ENCODE peak calls at places on chromosomes 6 and 20, in ten cellular contexts. A is cardiac muscle cell; M is sigmoid colon; G is astrocyte; F is left ventricle myocardium inferior; V is CD4-positive, CD25-positive, alpha-beta regulatory T cell; J is right cardiac atrium; Z is osteoblast; R is body of pancreas; Q is psoas muscle. U is an unnamed sample.

GRCh38 chr20:4626228-4626627 is 95.5 kb upstream of the PRND start:
- DNase-seq in R (no peak), Q (no peak), Z (no peak), A (no peak), J (no peak), V (no peak), F (no peak), M (no peak), G (no peak), U (no peak)

GRCh38 chr6:56399672-56400263 is 152.4 kb upstream of the COL21A1 start:
- DNase-seq in Q (no peak), J (no peak), V (no peak), R (peak; percentile 43), Z (no peak), A (no peak), G (no peak), F (no peak), M (no peak), U (no peak)

GRCh38 chr6:10690651-10691445 is 3.6 kb downstream of the C6orf52 start:
- DNase-seq in V (no peak), Q (no peak), F (no peak), Z (no peak), J (no peak), R (no peak), G (no peak), A (peak; percentile 14), M (no peak), U (no peak)

GRCh38 chr6:45916692-45917091 is 99.0 kb downstream of the CLIC5 start:
- DNase-seq in Z (no peak), Q (no peak), A (no peak), F (no peak), G (no peak), R (no peak), M (no peak), J (no peak), V (no peak), U (no peak)

GRCh38 chr6:112571486-112571885 is 224.4 kb downstream of the RFPL4B start:
- DNase-seq in J (peak; percentile 87), R (peak; percentile 10), F (peak; percentile 21), M (peak; percentile 80), G (peak; percentile 84), V (no peak), Z (peak; percentile 75), A (peak; percentile 44), Q (no peak), U (no peak)

GRCh38 chr6:113859349-113860164 is 2.4 kb downstream of the MARCKS start:
- DNase-seq in R (peak; percentile 31), A (peak; percentile 67), M (peak; percentile 74), J (peak; percentile 81), G (peak; percentile 41), Q (peak; percentile 52), V (no peak), Z (peak; percentile 93), F (peak; percentile 38), U (peak; percentile 51)

GRCh38 chr6:6836609-6837406 is 248.3 kb downstream of the LY86 start:
- DNase-seq in F (no peak), G (no peak), Z (no peak), J (no peak), Q (no peak), V (no peak), R (no peak), A (no peak), M (no peak), U (no peak)

GRCh38 chr20:17504326-17504897 is 26.8 kb downstream of the BFSP1 start:
- DNase-seq in G (no peak), Q (no peak), M (peak; percentile 63), A (no peak), J (peak; percentile 66), V (no peak), Z (no peak), F (no peak), R (no peak), U (no peak)

GRCh38 chr6:131931063-131931745 is 20.0 kb downstream of the CCN2 start:
- DNase-seq in F (no peak), Z (peak; percentile 61), Q (no peak), M (no peak), A (peak; percentile 46), J (no peak), V (no peak), G (peak; percentile 29), R (peak; percentile 19), U (no peak)

DNA sequence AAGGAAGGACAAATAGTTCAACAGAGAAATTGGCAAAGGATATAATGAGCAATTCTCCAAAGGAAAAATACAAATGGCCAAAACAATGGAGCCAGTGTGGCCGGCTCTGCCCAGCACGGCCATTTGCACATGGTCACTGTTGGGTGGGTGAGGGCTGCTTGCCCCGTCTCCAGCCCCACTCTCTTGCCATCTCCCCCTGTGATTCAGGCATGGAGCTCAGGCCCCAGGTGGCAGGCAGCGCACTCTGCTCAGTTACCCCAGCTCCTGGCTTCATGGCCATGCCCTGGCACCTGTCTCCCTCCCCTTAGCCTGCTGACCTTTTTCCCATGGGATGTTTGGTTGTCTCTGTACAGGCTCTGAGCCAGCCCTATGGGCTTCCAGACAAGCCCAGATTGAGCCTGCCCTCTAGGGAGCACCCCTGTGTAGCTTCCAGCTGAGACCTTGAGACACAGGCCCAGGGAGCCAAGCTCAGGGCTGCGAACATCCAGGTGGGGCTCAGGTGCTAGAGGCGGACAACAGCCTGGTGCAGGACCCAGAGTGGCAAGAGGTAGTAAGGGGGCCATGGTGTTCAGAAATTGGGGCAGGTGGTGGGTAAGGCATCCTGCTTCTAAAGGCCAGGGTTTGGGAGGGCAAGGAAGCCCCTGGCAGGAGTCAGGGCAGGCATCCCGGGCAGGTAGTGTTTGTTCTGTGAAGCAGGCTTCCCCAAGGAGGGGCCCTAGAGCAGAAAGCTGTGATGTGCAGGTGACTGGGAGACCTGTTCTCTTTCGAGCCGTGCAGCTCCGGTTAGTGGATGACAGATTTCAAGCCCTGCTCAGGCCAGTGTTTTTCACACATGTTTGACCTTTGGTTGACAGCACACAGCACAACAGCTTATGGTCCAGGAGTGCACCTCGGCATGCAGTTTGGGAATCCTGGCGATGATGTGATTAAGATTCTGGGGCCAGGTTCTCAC is 17.7 kb downstream of the SYNJ2 start:
- DNase-seq in M (no peak), V (no peak), G (no peak), F (peak; percentile 13), Q (no peak), A (no peak), J (no peak), Z (no peak), R (peak; percentile 93), U (no peak)
- H3K4me3 ChIP-seq in M (no peak overlapping the region), V (no peak overlapping the region), G (no peak overlapping the region), F (no peak overlapping the region), Q (no peak overlapping the region), A (no peak overlapping the region), J (no peak overlapping the region), Z (no peak overlapping the region), R (no peak overlapping the region), U (no peak overlapping the region)

DNA sequence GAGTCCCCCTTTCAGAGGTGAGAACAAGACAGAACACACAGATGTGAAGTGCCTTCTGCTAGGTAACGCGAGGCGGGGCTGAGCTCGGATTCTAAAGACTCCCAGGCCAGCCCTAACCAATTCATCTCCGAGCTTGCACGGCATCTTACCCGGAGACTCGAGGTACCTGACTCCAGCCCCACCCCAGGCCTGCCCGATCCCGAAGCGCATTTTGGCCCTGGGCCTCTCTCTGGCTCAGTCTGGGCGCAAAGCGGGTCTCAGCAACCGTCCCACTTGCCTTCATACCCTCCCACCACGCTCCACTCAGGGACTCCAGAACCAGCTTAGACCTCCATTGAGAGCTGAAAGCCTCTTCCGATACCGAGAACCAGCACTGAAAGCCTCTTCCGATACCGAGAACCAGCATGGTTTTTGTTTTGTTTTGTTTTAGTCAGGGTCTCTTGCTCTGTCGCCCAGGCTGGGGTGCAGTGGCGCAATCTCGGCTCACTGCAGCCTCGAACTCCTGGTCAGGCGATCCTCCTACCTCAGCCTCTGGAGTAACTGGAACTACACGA is 661 bp upstream of the DYNLRB1 start:
- DNase-seq in G (peak; percentile 42), A (peak; percentile 32), M (peak; percentile 70), J (peak; percentile 63), Z (no peak), F (peak; percentile 30), R (peak; percentile 80), V (peak; percentile 80), Q (peak; percentile 28), U (no peak)
- H3K4me1 ChIP-seq in G (peaks cover 19% of the 10 kb centered on the region), A (peaks cover 5% of the 10 kb centered on the region), M (peaks cover 38% of the 10 kb centered on the region), J (peaks cover 5% of the 10 kb centered on the region), Z (peaks cover 16% of the 10 kb centered on the region), F (peaks cover 78% of the 10 kb centered on the region), R (peaks cover 22% of the 10 kb centered on the region), V (peaks cover 41% of the 10 kb centered on the region), Q (peaks cover 18% of the 10 kb centered on the region), U (peaks cover 10% of the 10 kb centered on the region)

GRCh38 chr6:52554684-52555280 is 22.1 kb downstream of the TRAM2 start:
- DNase-seq in V (no peak), Z (no peak), G (no peak), M (no peak), R (no peak), J (no peak), A (no peak), Q (no peak), F (no peak), U (no peak)

GRCh38 chr6:52553719-52554118 is 23.1 kb downstream of the TRAM2 start:
- DNase-seq in V (no peak), J (no peak), A (no peak), Z (no peak), F (no peak), G (no peak), M (no peak), Q (no peak), R (no peak), U (no peak)

GRCh38 chr6:52557389-52558265 is 19.2 kb downstream of the TRAM2 start:
- DNase-seq in Z (peak; percentile 22), F (no peak), G (no peak), V (no peak), J (no peak), Q (no peak), M (no peak), A (peak; percentile 58), R (no peak), U (no peak)

GRCh38 chr6:52553158-52553557 is 23.7 kb downstream of the TRAM2 start:
- DNase-seq in J (no peak), Q (no peak), F (no peak), G (no peak), Z (no peak), M (no peak), A (no peak), V (no peak), R (no peak), U (no peak)

DNA sequence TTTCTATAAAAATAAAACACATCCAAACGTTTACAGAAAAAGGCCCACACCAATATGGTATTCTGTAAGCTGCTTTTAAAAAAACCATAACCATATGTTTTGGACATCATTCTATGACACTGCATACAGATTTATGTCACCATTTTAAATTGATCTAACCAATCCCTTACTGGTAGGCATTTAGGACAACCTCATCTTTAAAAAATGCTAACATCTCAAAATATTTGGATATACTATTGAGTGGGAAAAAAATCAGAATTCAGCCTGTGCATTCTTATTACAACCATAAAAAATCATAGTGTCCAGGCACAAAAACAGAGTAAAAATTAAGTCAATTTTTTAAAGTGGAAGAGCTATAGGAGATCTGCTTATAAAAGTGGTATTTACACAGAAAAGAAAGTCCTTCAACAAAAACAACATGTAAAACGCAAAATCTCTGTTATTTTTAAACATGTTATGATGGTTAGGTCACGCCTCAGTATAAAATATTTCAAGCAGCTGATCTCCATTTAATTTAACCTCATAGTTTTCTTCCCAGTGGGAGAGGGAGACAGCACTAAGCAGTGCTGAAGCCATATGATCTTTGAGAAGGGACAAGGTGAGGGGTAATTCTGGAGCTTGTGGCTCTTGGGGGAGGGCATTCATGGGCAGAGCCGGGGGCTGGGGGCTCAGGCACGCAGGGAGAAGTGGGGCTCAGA is 21.2 kb downstream of the TRAM2 start:
- DNase-seq in R (no peak), J (no peak), A (no peak), Z (no peak), F (no peak), V (no peak), M (no peak), G (no peak), Q (no peak), U (no peak)
- H3K27ac ChIP-seq in R (no peak overlapping the region), J (no peak overlapping the region), A (no peak overlapping the region), Z (peak overlapping the region; percentile 93), F (no peak overlapping the region), V (no peak overlapping the region), M (peak overlapping the region; percentile 63), G (peak overlapping the region; percentile 67), Q (no peak overlapping the region), U (no peak overlapping the region)

GRCh38 chr20:58308290-58308679 is 1.2 kb upstream of the RAB22A start:
- DNase-seq in A (no peak), V (peak; percentile 14), F (no peak), G (no peak), R (no peak), Q (no peak), Z (no peak), M (no peak), J (no peak), U (no peak)
- H3K4me3 ChIP-seq in A (no peak overlapping the region), V (peak overlapping the region; percentile 39), F (peak overlapping the region; percentile 100), G (peak overlapping the region; percentile 82), R (no peak overlapping the region), Q (peak overlapping the region; percentile 100), Z (peak overlapping the region; percentile 93), M (peak overlapping the region; percentile 99), J (peak overlapping the region; percentile 93), U (no peak overlapping the region)

U was measured in SJSA1.